ENCODE peak calls at places on chromosome 17, in nine cellular contexts. G is colonic mucosa, V is lung, M is Panc1, B is choroid plexus epithelial cell, Y is osteoblast, S is left lung, L is endothelial cell, E is heart left ventricle. N is an unnamed sample.

GRCh38 chr17:66087073-66087472 is 104.9 kb downstream of the CEP112 start:
- DNase-seq in G (no peak), L (no peak), M (no peak), S (no peak), V (no peak), Y (no peak), E (no peak), B (peak; percentile 56), N (no peak)

GRCh38 chr17:74379495-74380085 is 12.3 kb downstream of the GPR142 start:
- DNase-seq in Y (peak; percentile 99), G (peak; percentile 97), B (peak; percentile 84), L (peak; percentile 99), S (peak; percentile 98), V (peak; percentile 95), M (no peak), E (peak; percentile 90), N (peak; percentile 92)

GRCh38 chr17:33310296-33310695 is 17.2 kb upstream of the ASIC2 start:
- DNase-seq in M (no peak), B (no peak), E (no peak), Y (no peak), V (no peak), G (no peak), S (no peak), L (no peak), N (no peak)

GRCh38 chr17:35496470-35497290 is 40.8 kb downstream of the SLFN12L start:
- DNase-seq in M (no peak), E (no peak), B (no peak), S (no peak), V (no peak), Y (peak; percentile 78), G (no peak), L (no peak), N (no peak)

GRCh38 chr17:73827627-73828241 is 183.5 kb upstream of the SDK2 start:
- DNase-seq in G (peak; percentile 50), L (no peak), S (no peak), Y (no peak), B (no peak), E (no peak), V (peak; percentile 34), M (no peak), N (no peak)

GRCh38 chr17:4980644-4981216 is 6.7 kb downstream of the CAMTA2 start:
- DNase-seq in Y (peak; percentile 86), L (peak; percentile 69), M (no peak), B (peak; percentile 69), V (no peak), E (no peak), S (no peak), G (peak; percentile 56), N (no peak)

GRCh38 chr17:12078791-12079190 is 58.1 kb downstream of the MAP2K4 start:
- DNase-seq in V (no peak), S (no peak), L (no peak), G (no peak), E (no peak), B (peak; percentile 87), M (no peak), Y (no peak), N (no peak)

GRCh38 chr17:40490289-40490853 is 11.1 kb downstream of the TNS4 start:
- DNase-seq in B (peak; percentile 97), G (peak; percentile 74), E (peak; percentile 46), S (no peak), M (no peak), Y (peak; percentile 94), V (no peak), L (no peak), N (no peak)

GRCh38 chr17:41308251-41308917 is 725 bp downstream of the KRTAP16-1 start:
- DNase-seq in V (no peak), B (no peak), S (peak; percentile 67), L (no peak), M (no peak), G (no peak), Y (peak; percentile 79), E (peak; percentile 49), N (peak; percentile 51)

GRCh38 chr17:41956522-41956921 is 10.1 kb upstream of the CNP start:
- DNase-seq in E (no peak), M (no peak), V (no peak), L (no peak), S (no peak), Y (no peak), G (no peak), B (no peak), N (no peak)

GRCh38 chr17:16247589-16247984 is 30.6 kb downstream of the PIGL start:
- DNase-seq in S (no peak), M (no peak), E (no peak), G (no peak), L (no peak), Y (no peak), B (no peak), V (no peak), N (no peak)

GRCh38 chr17:13182854-13183253 is 165.0 kb upstream of the ELAC2 start:
- DNase-seq in G (peak; percentile 21), S (no peak), V (no peak), M (no peak), L (no peak), Y (no peak), B (no peak), E (no peak), N (no peak)

GRCh38 chr17:81511800-81512559 is 619 bp downstream of the ACTG1 start:
- DNase-seq in B (peak; percentile 57), Y (peak; percentile 91), V (peak; percentile 58), G (peak; percentile 54), E (no peak), L (no peak), M (no peak), S (peak; percentile 87), N (peak; percentile 41)

GRCh38 chr17:35189291-35189690 is 4.9 kb downstream of the SLC35G3 start:
- DNase-seq in G (no peak), M (no peak), V (no peak), S (no peak), Y (peak; percentile 76), E (no peak), B (peak; percentile 14), L (no peak), N (no peak)

GRCh38 chr17:41338961-41339485 is 11.6 kb downstream of the KRT33A start:
- DNase-seq in B (peak; percentile 32), V (no peak), G (no peak), L (no peak), E (no peak), S (no peak), M (no peak), Y (no peak), N (no peak)

GRCh38 chr17:63495471-63495870 is 18.6 kb downstream of the ACE start:
- DNase-seq in G (no peak), S (no peak), E (no peak), L (no peak), V (no peak), B (no peak), Y (peak; percentile 22), M (no peak), N (no peak)

GRCh38 chr17:81551458-81552243 is 502 bp downstream of the FAAP100 start:
- DNase-seq in S (peak; percentile 69), G (peak; percentile 58), L (peak; percentile 35), V (peak; percentile 46), E (no peak), M (no peak), Y (peak; percentile 95), B (peak; percentile 47), N (no peak)

GRCh38 chr17:70344356-70345060 is 175.2 kb downstream of the KCNJ2 start:
- DNase-seq in E (no peak), V (no peak), G (no peak), L (no peak), S (no peak), B (peak; percentile 58), Y (peak; percentile 9), M (no peak), N (no peak)

DNA sequence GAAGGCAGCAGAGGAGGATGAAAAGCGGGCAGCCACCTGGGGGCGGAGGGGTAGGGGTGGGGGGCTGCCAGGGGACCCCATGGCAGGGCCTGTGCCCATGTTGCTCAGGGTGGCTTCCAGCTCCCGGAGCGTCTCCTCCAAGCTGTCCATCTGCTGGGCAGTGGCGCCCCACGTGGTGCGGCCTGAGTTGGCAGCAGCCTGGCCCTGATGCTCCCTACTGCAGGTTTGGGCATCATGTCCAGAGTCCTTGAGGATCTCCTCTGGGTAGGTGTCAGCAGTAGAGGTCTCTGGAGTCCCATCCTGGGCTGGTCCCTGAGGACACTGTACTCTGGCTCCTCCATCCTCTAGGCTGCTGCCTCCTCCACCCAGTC is 60.9 kb downstream of the SRCIN1 start:
- DNase-seq in L (no peak), S (peak; percentile 54), V (no peak), E (no peak), Y (peak; percentile 66), M (no peak), B (no peak), G (no peak), N (no peak)
- TF ChIP-seq CTCF in L (no peak), S (no peak), V (no peak), E (no peak), Y (no peak), M (no peak), B (no peak), G (no peak), N (no peak)

GRCh38 chr17:7842380-7842949 is 8.4 kb downstream of the KDM6B start:
- DNase-seq in Y (peak; percentile 98), S (peak; percentile 94), B (peak; percentile 89), M (no peak), E (peak; percentile 72), L (no peak), G (peak; percentile 74), V (peak; percentile 81), N (peak; percentile 95)

GRCh38 chr17:7842950-7843535 is 9.0 kb downstream of the KDM6B start:
- DNase-seq in V (peak; percentile 87), B (peak; percentile 79), S (peak; percentile 89), G (peak; percentile 76), M (no peak), Y (peak; percentile 60), L (peak; percentile 58), E (peak; percentile 86), N (no peak)

GRCh38 chr17:7840875-7841274 is 6.9 kb downstream of the KDM6B start:
- DNase-seq in S (no peak), E (no peak), L (no peak), V (no peak), B (no peak), G (no peak), M (no peak), Y (no peak), N (no peak)

GRCh38 chr17:7841309-7841621 is 7.2 kb downstream of the KDM6B start:
- DNase-seq in S (no peak), Y (no peak), E (no peak), B (no peak), M (no peak), G (no peak), L (no peak), V (no peak), N (no peak)

GRCh38 chr17:7841622-7842379 is 7.8 kb downstream of the KDM6B start:
- DNase-seq in B (peak; percentile 92), S (peak; percentile 97), V (peak; percentile 94), Y (peak; percentile 99), L (peak; percentile 92), E (peak; percentile 94), G (peak; percentile 94), M (no peak), N (peak; percentile 90)
- TF ChIP-seq CTCF in B (no peak), S (no peak), V (peak; percentile 5), Y (no peak), L (no peak), E (peak; percentile 40), G (no peak), M (no peak), N (no peak)

GRCh38 chr17:50471009-50471905 is 2.6 kb upstream of the CHAD start:
- DNase-seq in L (no peak), B (no peak), Y (peak; percentile 68), S (peak; percentile 65), G (peak; percentile 20), E (no peak), M (no peak), V (no peak), N (no peak)
- TF ChIP-seq CTCF in L (no peak), B (no peak), Y (no peak), S (no peak), G (no peak), E (no peak), M (no peak), V (no peak), N (no peak)

GRCh38 chr17:10628756-10629155 is 28.4 kb downstream of the MYH3 start:
- DNase-seq in M (no peak), E (no peak), G (no peak), V (no peak), Y (no peak), L (peak; percentile 47), B (no peak), S (no peak), N (no peak)
- TF ChIP-seq CTCF in M (peak; percentile 68), E (no peak), G (no peak), V (no peak), Y (peak; percentile 32), L (peak; percentile 82), B (peak; percentile 42), S (peak; percentile 55), N (no peak)

N was measured in natural killer cell.